ENCODE peak calls at places on chromosomes 3 and 15, in seven cellular contexts. F is heart right ventricle, A is AG09309, N is neural crest cell, V is choroid plexus epithelial cell, R is colonic mucosa, E is GM10248. B is an unnamed sample.

GRCh38 chr3:69273895-69274294 is 112.0 kb downstream of the FRMD4B start:
- DNase-seq in F (no peak), A (no peak), N (no peak), V (peak; percentile 29), R (no peak), E (no peak), B (no peak)

GRCh38 chr3:128489860-128490649 is 2.9 kb downstream of the GATA2 start:
- DNase-seq in F (no peak), A (no peak), N (peak; percentile 49), V (peak; percentile 13), R (peak; percentile 33), E (no peak), B (peak; percentile 29)

GRCh38 chr15:63146684-63147083 is 10.6 kb downstream of the RPS27L start:
- DNase-seq in F (no peak), A (no peak), N (no peak), V (peak; percentile 66), R (no peak), E (no peak), B (no peak)

GRCh38 chr15:44075535-44075934 is 119.5 kb downstream of the FRMD5 start:
- DNase-seq in F (no peak), A (no peak), N (no peak), V (no peak), R (no peak), E (no peak), B (no peak)

GRCh38 chr15:90571063-90571541 is 41.4 kb downstream of the CRTC3 start:
- DNase-seq in F (peak; percentile 56), A (no peak), N (no peak), V (no peak), R (peak; percentile 85), E (no peak), B (peak; percentile 25)

GRCh38 chr3:31356941-31357340 is 175.8 kb upstream of the STT3B start:
- DNase-seq in F (no peak), A (no peak), N (no peak), V (peak; percentile 49), R (no peak), E (no peak), B (no peak)

GRCh38 chr3:46465196-46465520 is 453 bp upstream of the LTF start:
- DNase-seq in F (no peak), A (no peak), N (no peak), V (no peak), R (no peak), E (no peak), B (no peak)

GRCh38 chr3:127172670-127173515 is 20.0 kb upstream of the PRR23E start:
- DNase-seq in F (no peak), A (no peak), N (no peak), V (peak; percentile 45), R (no peak), E (no peak), B (no peak)

GRCh38 chr3:40321818-40322217 is 12.3 kb downstream of the EIF1B start:
- DNase-seq in F (no peak), A (no peak), N (no peak), V (no peak), R (no peak), E (no peak), B (no peak)

GRCh38 chr3:31472479-31473390 is 60.0 kb upstream of the STT3B start:
- DNase-seq in F (no peak), A (no peak), N (no peak), V (peak; percentile 96), R (no peak), E (no peak), B (no peak)

GRCh38 chr15:77036537-77037474 is 34.1 kb downstream of the TSPAN3 start:
- DNase-seq in F (peak; percentile 4), A (no peak), N (no peak), V (no peak), R (peak; percentile 17), E (peak; percentile 13), B (peak; percentile 12)

GRCh38 chr3:197298341-197298857 is at the start of gene DLG1:
- DNase-seq in F (peak; percentile 88), A (peak; percentile 67), N (no peak), V (peak; percentile 97), R (peak; percentile 98), E (peak; percentile 91), B (no peak)

GRCh38 chr15:80342148-80342547 is 62.0 kb upstream of the ARNT2 start:
- DNase-seq in F (no peak), A (no peak), N (no peak), V (no peak), R (no peak), E (no peak), B (no peak)

GRCh38 chr15:51134416-51135199 is 39.9 kb upstream of the TNFAIP8L3 start:
- DNase-seq in F (no peak), A (no peak), N (no peak), V (peak; percentile 43), R (no peak), E (no peak), B (no peak)

GRCh38 chr3:134145183-134145582 is 105.5 kb downstream of the RYK start:
- DNase-seq in F (no peak), A (no peak), N (no peak), V (no peak), R (no peak), E (no peak), B (no peak)
- TF ChIP-seq CTCF in F (no peak), A (no peak), N (no peak), V (peak; percentile 20), R (no peak), E (no peak), B (no peak)

DNA sequence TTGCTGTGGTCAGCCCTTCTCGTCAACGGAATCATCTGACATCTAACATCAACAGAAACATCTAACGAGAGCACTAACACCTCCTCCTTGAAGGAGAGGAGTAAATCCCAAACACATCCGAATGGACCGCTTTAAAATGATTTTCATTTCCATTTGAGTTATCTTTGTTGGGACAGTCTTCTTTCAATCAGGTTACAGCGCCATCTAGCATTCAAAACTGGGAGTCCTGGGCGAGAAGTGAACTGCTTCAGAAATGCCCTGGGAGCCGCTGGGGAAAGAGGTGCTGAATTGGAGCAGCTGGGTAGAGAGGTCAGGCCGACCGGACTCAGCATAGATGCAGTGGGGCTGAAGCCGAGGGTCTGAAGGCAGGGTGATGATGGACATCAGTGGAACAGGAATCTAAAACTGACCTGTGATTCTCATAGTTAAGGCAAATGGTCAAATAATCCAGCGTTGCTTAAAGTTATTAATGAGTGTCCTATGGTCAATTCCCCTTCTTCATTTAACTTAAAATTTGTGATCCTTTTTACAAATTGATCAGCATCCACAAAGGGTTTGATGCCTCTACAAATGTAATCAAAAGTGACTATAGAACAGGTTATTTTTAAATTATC is 170.0 kb upstream of the NDN start:
- DNase-seq in F (peak; percentile 34), A (no peak), N (peak; percentile 59), V (peak; percentile 26), R (peak; percentile 51), E (no peak), B (no peak)
- TF ChIP-seq CTCF in F (no peak), A (no peak), N (peak; percentile 70), V (peak; percentile 41), R (peak; percentile 33), E (no peak), B (no peak)

GRCh38 chr15:45616901-45617323 is 17.9 kb upstream of the SQOR start:
- DNase-seq in F (no peak), A (no peak), N (no peak), V (no peak), R (no peak), E (no peak), B (no peak)

GRCh38 chr15:45606841-45607240 is 19.7 kb downstream of the BLOC1S6 start:
- DNase-seq in F (no peak), A (no peak), N (no peak), V (no peak), R (no peak), E (no peak), B (no peak)

GRCh38 chr15:45612790-45613415 is 21.9 kb upstream of the SQOR start:
- DNase-seq in F (no peak), A (no peak), N (no peak), V (peak; percentile 80), R (no peak), E (peak; percentile 37), B (no peak)

GRCh38 chr15:45606413-45606812 is 19.2 kb downstream of the BLOC1S6 start:
- DNase-seq in F (no peak), A (no peak), N (no peak), V (no peak), R (no peak), E (no peak), B (no peak)

GRCh38 chr15:45611305-45611704 is 23.5 kb upstream of the SQOR start:
- DNase-seq in F (no peak), A (no peak), N (no peak), V (peak; percentile 49), R (no peak), E (peak; percentile 32), B (no peak)
- TF ChIP-seq CTCF in F (no peak), A (peak; percentile 32), N (peak; percentile 64), V (peak; percentile 48), R (peak; percentile 25), E (peak; percentile 36), B (no peak)

GRCh38 chr15:55774113-55774970 is 31.4 kb upstream of the PRTG start:
- DNase-seq in F (peak; percentile 13), A (no peak), N (peak; percentile 71), V (peak; percentile 54), R (peak; percentile 55), E (peak; percentile 53), B (no peak)
- TF ChIP-seq CTCF in F (peak; percentile 30), A (peak; percentile 69), N (peak; percentile 75), V (peak; percentile 72), R (peak; percentile 50), E (peak; percentile 72), B (no peak)

GRCh38 chr3:11271986-11272904 is at the start of gene ATG7:
- DNase-seq in F (peak; percentile 95), A (peak; percentile 76), N (peak; percentile 95), V (peak; percentile 98), R (peak; percentile 98), E (peak; percentile 98), B (peak; percentile 97)
- TF ChIP-seq CTCF in F (no peak), A (no peak), N (no peak), V (no peak), R (no peak), E (no peak), B (no peak)

DNA sequence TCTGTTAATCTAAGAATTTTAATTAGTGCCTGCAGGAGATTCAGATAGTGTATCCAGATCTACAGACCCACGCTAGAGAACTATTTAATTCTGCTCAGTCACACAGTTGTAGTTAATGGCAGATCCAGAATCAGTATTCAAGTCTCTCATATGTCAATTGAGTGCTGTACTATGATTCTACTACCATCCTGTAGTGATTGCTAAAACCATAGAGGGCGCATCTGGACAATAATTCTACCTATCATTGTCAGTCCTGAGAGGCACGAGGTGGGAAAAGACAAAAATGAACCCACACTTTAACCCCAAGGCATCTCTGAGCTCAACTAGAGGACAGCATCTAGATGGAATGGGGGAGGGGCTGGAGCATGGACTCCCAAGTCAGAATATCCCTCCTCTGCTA is 22.7 kb downstream of the DHX36 start:
- DNase-seq in F (no peak), A (no peak), N (no peak), V (peak; percentile 5), R (no peak), E (no peak), B (no peak)
- TF ChIP-seq CTCF in F (no peak), A (no peak), N (no peak), V (peak; percentile 6), R (no peak), E (no peak), B (no peak)

B was measured in activated B cell treated with CpG ODN at 0.5 μM for 24 hours.